ENCODE peak calls at places on chromosomes 13 and 19, in seven cellular contexts. R is activated CD8-positive, alpha-beta T cell treated with anti-CD3 and anti-CD28 coated beads, Interleukin-2, amount 10 ng/mL, durations not matched to agents 7 days and 5 days; K is GF-D8; M is brain microvascular endothelial cell; H is neural crest cell; I is nephron progenitor cell; B is activated CD8-positive, alpha-beta memory T cell treated with anti-CD3 and anti-CD28 coated beads for 1 hour. U is an unnamed sample.

GRCh38 chr13:113802090-113802531 is 43.1 kb downstream of the TMEM255B start:
- DNase-seq in M (peak; percentile 54), I (peak; percentile 75), K (peak; percentile 8), B (no peak), H (peak; percentile 46), R (no peak), U (peak; percentile 71)

GRCh38 chr19:17424743-17425365 is 5.0 kb downstream of the MVB12A start:
- DNase-seq in H (peak; percentile 76), B (no peak), I (peak; percentile 91), R (peak; percentile 60), K (no peak), M (peak; percentile 24), U (no peak)

GRCh38 chr19:8366121-8366581 is 2.2 kb downstream of the ANGPTL4 start:
- DNase-seq in B (no peak), K (no peak), M (no peak), H (no peak), I (no peak), R (no peak), U (no peak)

GRCh38 chr19:39474139-39474620 is 6.5 kb upstream of the TIMM50 start:
- DNase-seq in K (no peak), B (peak; percentile 64), R (peak; percentile 72), H (peak; percentile 82), I (peak; percentile 91), M (peak; percentile 18), U (peak; percentile 38)

GRCh38 chr19:8052464-8052859 is at the start of gene CCL25:
- DNase-seq in K (no peak), B (no peak), I (no peak), R (no peak), M (no peak), H (no peak), U (no peak)

GRCh38 chr13:50908371-50908770 is 1.2 kb upstream of the RNASEH2B start:
- DNase-seq in I (no peak), M (no peak), R (no peak), H (no peak), K (no peak), B (no peak), U (no peak)

GRCh38 chr19:11204943-11205349 is 7.6 kb upstream of the KANK2 start:
- DNase-seq in H (no peak), R (no peak), B (no peak), M (no peak), I (no peak), K (peak; percentile 63), U (no peak)

GRCh38 chr19:7199613-7200533 is 94.3 kb downstream of the INSR start:
- DNase-seq in I (no peak), M (no peak), B (no peak), K (no peak), R (no peak), H (no peak), U (no peak)

GRCh38 chr19:16386619-16387240 is 62.1 kb downstream of the KLF2 start:
- DNase-seq in H (peak; percentile 48), K (no peak), I (peak; percentile 46), R (peak; percentile 80), M (peak; percentile 61), B (no peak), U (peak; percentile 51)

GRCh38 chr19:15869109-15869555 is 28.7 kb downstream of the CYP4F2 start:
- DNase-seq in K (peak; percentile 100), M (peak; percentile 7), I (no peak), H (no peak), R (peak; percentile 50), B (peak; percentile 8), U (peak; percentile 96)

GRCh38 chr13:85261757-85262346 is 537.4 kb downstream of the SLITRK6 start:
- DNase-seq in R (no peak), I (no peak), H (no peak), B (no peak), M (no peak), K (no peak), U (peak; percentile 22)

GRCh38 chr13:36282818-36283432 is 14.7 kb downstream of the CCDC169 start:
- DNase-seq in R (no peak), M (no peak), I (no peak), K (no peak), B (no peak), H (no peak), U (peak; percentile 46)

GRCh38 chr19:2607712-2608601 is 94.5 kb downstream of the GNG7 start:
- DNase-seq in M (no peak), R (peak; percentile 63), I (no peak), B (peak; percentile 46), H (no peak), K (no peak), U (no peak)

GRCh38 chr19:23867895-23868294 is 46.8 kb upstream of the ZNF726 start:
- DNase-seq in K (no peak), I (no peak), H (no peak), B (no peak), R (no peak), M (no peak), U (no peak)

GRCh38 chr19:13764821-13765394 is 586 bp downstream of the MRI1 start:
- DNase-seq in H (peak; percentile 16), B (no peak), I (peak; percentile 62), R (peak; percentile 57), K (no peak), M (no peak), U (no peak)

GRCh38 chr19:52993342-52994178 is 20.2 kb upstream of the ERVV-1 start:
- DNase-seq in R (peak; percentile 86), H (peak; percentile 83), I (peak; percentile 90), K (peak; percentile 49), M (peak; percentile 81), B (peak; percentile 60), U (peak; percentile 62)

GRCh38 chr19:43605875-43606568 is 5.9 kb upstream of the SRRM5 start:
- DNase-seq in M (no peak), B (no peak), R (no peak), K (no peak), I (no peak), H (no peak), U (no peak)

GRCh38 chr13:41568990-41569387 is 111.6 kb downstream of the RGCC start:
- DNase-seq in K (no peak), B (no peak), H (no peak), M (no peak), R (no peak), I (no peak), U (no peak)

GRCh38 chr19:31439270-31439573 is 90.0 kb upstream of the TSHZ3 start:
- DNase-seq in K (no peak), M (no peak), H (no peak), R (no peak), B (no peak), I (no peak), U (no peak)

GRCh38 chr13:34308725-34309124 is 490.8 kb downstream of the RFC3 start:
- DNase-seq in K (no peak), B (no peak), H (no peak), M (no peak), I (no peak), R (no peak), U (peak; percentile 8)

GRCh38 chr19:44869728-44870470 is 21.2 kb upstream of the TOMM40 start:
- DNase-seq in M (peak; percentile 94), B (no peak), I (no peak), R (no peak), H (no peak), K (peak; percentile 65), U (no peak)

GRCh38 chr19:56217039-56217949 is 15.2 kb downstream of the ZSCAN5C start:
- DNase-seq in M (peak; percentile 26), B (no peak), K (no peak), I (peak; percentile 9), R (peak; percentile 35), H (no peak), U (peak; percentile 50)

GRCh38 chr19:17348700-17349099 is 11.3 kb downstream of the GTPBP3 start:
- DNase-seq in R (no peak), B (no peak), I (no peak), H (no peak), M (peak; percentile 37), K (no peak), U (no peak)